ENCODE peak calls at places on chromosome 9, in nine cellular contexts. Z is omental fat pad, Y is choroid plexus epithelial cell, V is heart right ventricle, C is RWPE1, P is cardiac muscle cell, F is astrocyte of the cerebellum, A is colonic mucosa, M is Panc1. S is an unnamed sample.

GRCh38 chr9:4106081-4106491 is 193.8 kb downstream of the GLIS3 start:
- DNase-seq in Z (no peak), Y (no peak), V (no peak), C (peak; percentile 50), P (no peak), F (no peak), A (peak; percentile 65), M (no peak), S (no peak)

GRCh38 chr9:129310666-129311350 is 132.7 kb upstream of the IER5L start:
- DNase-seq in Z (no peak), Y (peak; percentile 16), V (no peak), C (no peak), P (no peak), F (no peak), A (no peak), M (no peak), S (no peak)

GRCh38 chr9:13445123-13445522 is 165.6 kb upstream of the MPDZ start:
- DNase-seq in Z (no peak), Y (no peak), V (peak; percentile 17), C (no peak), P (no peak), F (peak; percentile 33), A (no peak), M (no peak), S (no peak)

GRCh38 chr9:37165644-37166043 is 45.3 kb downstream of the ZCCHC7 start:
- DNase-seq in Z (no peak), Y (no peak), V (no peak), C (no peak), P (no peak), F (no peak), A (no peak), M (no peak), S (no peak)

GRCh38 chr9:87256973-87257372 is 240.7 kb upstream of the DAPK1 start:
- DNase-seq in Z (no peak), Y (peak; percentile 62), V (no peak), C (no peak), P (no peak), F (no peak), A (no peak), M (no peak), S (no peak)

GRCh38 chr9:120440791-120441190 is 139.2 kb downstream of the CDK5RAP2 start:
- DNase-seq in Z (no peak), Y (no peak), V (no peak), C (no peak), P (no peak), F (no peak), A (no peak), M (no peak), S (no peak)

GRCh38 chr9:13364271-13364670 is 84.8 kb upstream of the MPDZ start:
- DNase-seq in Z (no peak), Y (peak; percentile 3), V (no peak), C (no peak), P (no peak), F (peak; percentile 50), A (no peak), M (no peak), S (no peak)

GRCh38 chr9:107778666-107779065 is 289.1 kb upstream of the KLF4 start:
- DNase-seq in Z (no peak), Y (no peak), V (no peak), C (no peak), P (no peak), F (no peak), A (no peak), M (no peak), S (no peak)

GRCh38 chr9:121286973-121287721 is 19.2 kb downstream of the GSN start:
- DNase-seq in Z (peak; percentile 60), Y (peak; percentile 94), V (peak; percentile 90), C (peak; percentile 99), P (peak; percentile 60), F (peak; percentile 86), A (peak; percentile 91), M (peak; percentile 81), S (peak; percentile 36)

GRCh38 chr9:135095470-135096407 is 8.3 kb downstream of the OLFM1 start:
- DNase-seq in Z (no peak), Y (no peak), V (no peak), C (no peak), P (no peak), F (no peak), A (no peak), M (no peak), S (no peak)

GRCh38 chr9:22512495-22512894 is 65.9 kb downstream of the DMRTA1 start:
- DNase-seq in Z (no peak), Y (no peak), V (no peak), C (no peak), P (no peak), F (no peak), A (no peak), M (no peak), S (no peak)

GRCh38 chr9:116437411-116438370 is 249.4 kb upstream of the TRIM32 start:
- DNase-seq in Z (no peak), Y (no peak), V (no peak), C (no peak), P (peak; percentile 11), F (no peak), A (no peak), M (no peak), S (no peak)

GRCh38 chr9:69532359-69532758 is 139.8 kb downstream of the APBA1 start:
- DNase-seq in Z (no peak), Y (no peak), V (no peak), C (no peak), P (no peak), F (no peak), A (no peak), M (no peak), S (no peak)

GRCh38 chr9:136228107-136228875 is 17.3 kb downstream of the QSOX2 start:
- DNase-seq in Z (no peak), Y (peak; percentile 58), V (no peak), C (peak; percentile 96), P (no peak), F (no peak), A (no peak), M (peak; percentile 83), S (no peak)

GRCh38 chr9:20437466-20437865 is 184.8 kb downstream of the MLLT3 start:
- DNase-seq in Z (no peak), Y (peak; percentile 60), V (no peak), C (no peak), P (no peak), F (no peak), A (no peak), M (no peak), S (no peak)

GRCh38 chr9:106143781-106144180 is 449.4 kb downstream of the TMEM38B start:
- DNase-seq in Z (no peak), Y (no peak), V (no peak), C (no peak), P (no peak), F (no peak), A (no peak), M (no peak), S (no peak)

GRCh38 chr9:5586391-5586802 is 42.5 kb upstream of the RIC1 start:
- DNase-seq in Z (no peak), Y (peak; percentile 65), V (no peak), C (no peak), P (no peak), F (no peak), A (no peak), M (no peak), S (no peak)

GRCh38 chr9:4180907-4181605 is 118.8 kb downstream of the GLIS3 start:
- DNase-seq in Z (no peak), Y (no peak), V (no peak), C (no peak), P (no peak), F (no peak), A (no peak), M (no peak), S (no peak)

DNA sequence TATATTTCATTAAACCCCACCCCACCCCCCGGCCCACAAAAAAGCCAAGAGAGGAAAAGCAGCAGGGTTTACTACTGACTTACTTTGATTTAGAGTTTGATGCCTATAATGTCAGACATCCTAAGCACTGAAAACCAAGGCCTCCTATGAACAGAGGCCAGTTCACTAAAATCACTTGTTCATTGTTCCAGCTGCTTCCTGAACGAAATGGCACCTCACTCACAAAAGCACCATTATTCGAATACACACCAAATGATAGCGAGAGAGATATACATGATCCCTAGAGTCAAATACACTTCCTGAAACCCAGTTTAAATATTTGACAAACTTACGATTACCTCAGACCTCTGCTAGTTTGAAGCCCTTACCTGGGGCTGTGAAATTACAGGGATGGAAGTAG is 66.6 kb downstream of the LPAR1 start:
- DNase-seq in Z (no peak), Y (no peak), V (no peak), C (no peak), P (no peak), F (no peak), A (no peak), M (no peak), S (no peak)
- TF ChIP-seq CTCF in Z (no peak), Y (no peak), V (no peak), C (no peak), P (no peak), F (no peak), A (no peak), M (no peak), S (no peak)

GRCh38 chr9:126992427-126992826 is 77.8 kb downstream of the RALGPS1 start:
- DNase-seq in Z (no peak), Y (no peak), V (no peak), C (no peak), P (no peak), F (no peak), A (no peak), M (no peak), S (no peak)

GRCh38 chr9:126991170-126991569 is 76.6 kb downstream of the RALGPS1 start:
- DNase-seq in Z (no peak), Y (no peak), V (no peak), C (no peak), P (no peak), F (no peak), A (no peak), M (no peak), S (no peak)

GRCh38 chr9:126986506-126986951 is 71.9 kb downstream of the RALGPS1 start:
- DNase-seq in Z (no peak), Y (no peak), V (no peak), C (peak; percentile 58), P (no peak), F (no peak), A (peak; percentile 46), M (no peak), S (no peak)

GRCh38 chr9:126988857-126989256 is 74.3 kb downstream of the RALGPS1 start:
- DNase-seq in Z (no peak), Y (no peak), V (no peak), C (no peak), P (no peak), F (no peak), A (no peak), M (no peak), S (no peak)

GRCh38 chr9:126989847-126990821 is 75.6 kb downstream of the RALGPS1 start:
- DNase-seq in Z (no peak), Y (peak; percentile 74), V (peak; percentile 75), C (no peak), P (no peak), F (peak; percentile 35), A (no peak), M (no peak), S (no peak)
- TF ChIP-seq CTCF in Z (no peak), Y (peak; percentile 9), V (no peak), C (no peak), P (no peak), F (no peak), A (no peak), M (no peak), S (no peak)

GRCh38 chr9:114238919-114239879 is 83.7 kb upstream of the ORM1 start:
- DNase-seq in Z (no peak), Y (peak; percentile 73), V (peak; percentile 66), C (peak; percentile 58), P (peak; percentile 73), F (no peak), A (no peak), M (no peak), S (no peak)
- TF ChIP-seq CTCF in Z (no peak), Y (peak; percentile 73), V (peak; percentile 34), C (no peak), P (peak; percentile 58), F (peak; percentile 47), A (no peak), M (no peak), S (no peak)

GRCh38 chr9:137428311-137428630 is 5.1 kb downstream of the NOXA1 start:
- DNase-seq in Z (no peak), Y (no peak), V (no peak), C (no peak), P (no peak), F (no peak), A (no peak), M (no peak), S (no peak)
- TF ChIP-seq CTCF in Z (no peak), Y (no peak), V (no peak), C (no peak), P (no peak), F (no peak), A (no peak), M (no peak), S (no peak)